ENCODE peak calls at places on chromosomes 3 and 15, in six cellular contexts. One of them, this sample, is unnamed.
A peak's percentile ranks its signal among the peaks of the same experiment; 100 is the strongest.

GRCh38 chr15:88647362-88648105 is 8.7 kb downstream of the ISG20 start:
- DNase-seq in A549: no peak
- DNase-seq in GM23248: no peak
- DNase-seq in activated CD8-positive, alpha-beta memory T cell treated with anti-CD3 and anti-CD28 coated beads, Interleukin-2, amount 10 ng/mL, durations not matched to agents 7 days and 5 days: peak; percentile 40
- DNase-seq in A673: no peak
- DNase-seq in cardiac muscle cell: no peak
- DNase-seq in this sample: no peak

GRCh38 chr3:196994056-196994455 is 25.4 kb upstream of the PIGZ start:
- DNase-seq in A549: no peak
- DNase-seq in GM23248: no peak
- DNase-seq in activated CD8-positive, alpha-beta memory T cell treated with anti-CD3 and anti-CD28 coated beads, Interleukin-2, amount 10 ng/mL, durations not matched to agents 7 days and 5 days: no peak
- DNase-seq in A673: no peak
- DNase-seq in cardiac muscle cell: no peak
- DNase-seq in this sample: no peak

GRCh38 chr3:32794487-32795308 is 23.1 kb upstream of the TRIM71 start:
- DNase-seq in A549: peak; percentile 24
- DNase-seq in GM23248: peak; percentile 36
- DNase-seq in activated CD8-positive, alpha-beta memory T cell treated with anti-CD3 and anti-CD28 coated beads, Interleukin-2, amount 10 ng/mL, durations not matched to agents 7 days and 5 days: no peak
- DNase-seq in A673: no peak
- DNase-seq in cardiac muscle cell: peak; percentile 28
- DNase-seq in this sample: peak; percentile 40

GRCh38 chr3:120198305-120198878 is 86.6 kb downstream of the GPR156 start:
- DNase-seq in A549: peak; percentile 59
- DNase-seq in GM23248: peak; percentile 52
- DNase-seq in activated CD8-positive, alpha-beta memory T cell treated with anti-CD3 and anti-CD28 coated beads, Interleukin-2, amount 10 ng/mL, durations not matched to agents 7 days and 5 days: no peak
- DNase-seq in A673: peak; percentile 53
- DNase-seq in cardiac muscle cell: no peak
- DNase-seq in this sample: peak; percentile 57

GRCh38 chr3:112338021-112338726 is 5.2 kb downstream of the CD200 start:
- DNase-seq in A549: no peak
- DNase-seq in GM23248: no peak
- DNase-seq in activated CD8-positive, alpha-beta memory T cell treated with anti-CD3 and anti-CD28 coated beads, Interleukin-2, amount 10 ng/mL, durations not matched to agents 7 days and 5 days: no peak
- DNase-seq in A673: no peak
- DNase-seq in cardiac muscle cell: no peak
- DNase-seq in this sample: no peak

GRCh38 chr15:101250931-101251829 is 668 bp downstream of the CHSY1 start:
- DNase-seq in A549: peak; percentile 39
- DNase-seq in GM23248: peak; percentile 81
- DNase-seq in activated CD8-positive, alpha-beta memory T cell treated with anti-CD3 and anti-CD28 coated beads, Interleukin-2, amount 10 ng/mL, durations not matched to agents 7 days and 5 days: peak; percentile 43
- DNase-seq in A673: peak; percentile 47
- DNase-seq in cardiac muscle cell: peak; percentile 72
- DNase-seq in this sample: peak; percentile 36

GRCh38 chr15:78620021-78620838 is 566 bp downstream of the CHRNA3 start:
- DNase-seq in A549: peak; percentile 69
- DNase-seq in GM23248: peak; percentile 13
- DNase-seq in activated CD8-positive, alpha-beta memory T cell treated with anti-CD3 and anti-CD28 coated beads, Interleukin-2, amount 10 ng/mL, durations not matched to agents 7 days and 5 days: no peak
- DNase-seq in A673: peak; percentile 40
- DNase-seq in cardiac muscle cell: peak; percentile 68
- DNase-seq in this sample: peak; percentile 2

GRCh38 chr15:60614862-60615771 is 136.2 kb upstream of the ICE2 start:
- DNase-seq in A549: no peak
- DNase-seq in GM23248: no peak
- DNase-seq in activated CD8-positive, alpha-beta memory T cell treated with anti-CD3 and anti-CD28 coated beads, Interleukin-2, amount 10 ng/mL, durations not matched to agents 7 days and 5 days: no peak
- DNase-seq in A673: no peak
- DNase-seq in cardiac muscle cell: no peak
- DNase-seq in this sample: no peak

GRCh38 chr3:108404409-108404808 is 106.0 kb downstream of the MYH15 start:
- DNase-seq in A549: no peak
- DNase-seq in GM23248: peak; percentile 28
- DNase-seq in activated CD8-positive, alpha-beta memory T cell treated with anti-CD3 and anti-CD28 coated beads, Interleukin-2, amount 10 ng/mL, durations not matched to agents 7 days and 5 days: no peak
- DNase-seq in A673: no peak
- DNase-seq in cardiac muscle cell: peak; percentile 11
- DNase-seq in this sample: no peak

GRCh38 chr15:61511089-61511488 is 282.0 kb upstream of the RORA start:
- DNase-seq in A549: no peak
- DNase-seq in GM23248: no peak
- DNase-seq in activated CD8-positive, alpha-beta memory T cell treated with anti-CD3 and anti-CD28 coated beads, Interleukin-2, amount 10 ng/mL, durations not matched to agents 7 days and 5 days: no peak
- DNase-seq in A673: no peak
- DNase-seq in cardiac muscle cell: no peak
- DNase-seq in this sample: no peak

GRCh38 chr3:179772297-179772696 is 119.5 kb downstream of the USP13 start:
- DNase-seq in A549: no peak
- DNase-seq in GM23248: no peak
- DNase-seq in activated CD8-positive, alpha-beta memory T cell treated with anti-CD3 and anti-CD28 coated beads, Interleukin-2, amount 10 ng/mL, durations not matched to agents 7 days and 5 days: no peak
- DNase-seq in A673: no peak
- DNase-seq in cardiac muscle cell: peak; percentile 19
- DNase-seq in this sample: no peak

GRCh38 chr3:148464246-148464645 is 233.5 kb upstream of the AGTR1 start:
- DNase-seq in A549: no peak
- DNase-seq in GM23248: peak; percentile 44
- DNase-seq in activated CD8-positive, alpha-beta memory T cell treated with anti-CD3 and anti-CD28 coated beads, Interleukin-2, amount 10 ng/mL, durations not matched to agents 7 days and 5 days: no peak
- DNase-seq in A673: no peak
- DNase-seq in cardiac muscle cell: no peak
- DNase-seq in this sample: peak; percentile 11

GRCh38 chr3:72953325-72953956 is 43.2 kb upstream of the PPP4R2 start:
- DNase-seq in A549: peak; percentile 59
- DNase-seq in GM23248: peak; percentile 32
- DNase-seq in activated CD8-positive, alpha-beta memory T cell treated with anti-CD3 and anti-CD28 coated beads, Interleukin-2, amount 10 ng/mL, durations not matched to agents 7 days and 5 days: no peak
- DNase-seq in A673: no peak
- DNase-seq in cardiac muscle cell: no peak
- DNase-seq in this sample: peak; percentile 95

GRCh38 chr3:8319935-8320634 is 181.5 kb upstream of the LMCD1 start:
- DNase-seq in A549: peak; percentile 20
- DNase-seq in GM23248: peak; percentile 81
- DNase-seq in activated CD8-positive, alpha-beta memory T cell treated with anti-CD3 and anti-CD28 coated beads, Interleukin-2, amount 10 ng/mL, durations not matched to agents 7 days and 5 days: no peak
- DNase-seq in A673: peak; percentile 75
- DNase-seq in cardiac muscle cell: no peak
- DNase-seq in this sample: peak; percentile 55

GRCh38 chr3:46867550-46867898 is 4.3 kb upstream of the MYL3 start:
- DNase-seq in A549: no peak
- DNase-seq in GM23248: peak; percentile 63
- DNase-seq in activated CD8-positive, alpha-beta memory T cell treated with anti-CD3 and anti-CD28 coated beads, Interleukin-2, amount 10 ng/mL, durations not matched to agents 7 days and 5 days: no peak
- DNase-seq in A673: no peak
- DNase-seq in cardiac muscle cell: no peak
- DNase-seq in this sample: no peak

GRCh38 chr3:139288266-139288821 is 55.5 kb upstream of the MRPS22 start:
- DNase-seq in A549: no peak
- DNase-seq in GM23248: peak; percentile 24
- DNase-seq in activated CD8-positive, alpha-beta memory T cell treated with anti-CD3 and anti-CD28 coated beads, Interleukin-2, amount 10 ng/mL, durations not matched to agents 7 days and 5 days: no peak
- DNase-seq in A673: no peak
- DNase-seq in cardiac muscle cell: peak; percentile 44
- DNase-seq in this sample: peak; percentile 61

GRCh38 chr15:70826634-70827033 is 27.3 kb downstream of the LARP6 start:
- DNase-seq in A549: peak; percentile 78
- DNase-seq in GM23248: peak; percentile 95
- DNase-seq in activated CD8-positive, alpha-beta memory T cell treated with anti-CD3 and anti-CD28 coated beads, Interleukin-2, amount 10 ng/mL, durations not matched to agents 7 days and 5 days: no peak
- DNase-seq in A673: peak; percentile 88
- DNase-seq in cardiac muscle cell: no peak
- DNase-seq in this sample: peak; percentile 71

GRCh38 chr3:142649996-142650693 is 54.0 kb downstream of the PLS1 start:
- DNase-seq in A549: no peak
- DNase-seq in GM23248: no peak
- DNase-seq in activated CD8-positive, alpha-beta memory T cell treated with anti-CD3 and anti-CD28 coated beads, Interleukin-2, amount 10 ng/mL, durations not matched to agents 7 days and 5 days: no peak
- DNase-seq in A673: no peak
- DNase-seq in cardiac muscle cell: no peak
- DNase-seq in this sample: no peak

GRCh38 chr3:127589600-127590281 is 792 bp downstream of the TPRA1 start:
- DNase-seq in A549: no peak
- DNase-seq in GM23248: peak; percentile 70
- DNase-seq in activated CD8-positive, alpha-beta memory T cell treated with anti-CD3 and anti-CD28 coated beads, Interleukin-2, amount 10 ng/mL, durations not matched to agents 7 days and 5 days: peak; percentile 47
- DNase-seq in A673: no peak
- DNase-seq in cardiac muscle cell: peak; percentile 28
- DNase-seq in this sample: no peak

This sample was measured in amniotic epithelial cell.